ENCODE peak calls at places on chromosome 7, in five cellular contexts. One of them, this sample, is unnamed.

GRCh38 chr7:149245244-149245643 is 5.8 kb downstream of the ZNF212 start:
- DNase-seq in Peyer's patch: no peak
- DNase-seq in HepG2: no peak
- DNase-seq in esophagus squamous epithelium: no peak
- DNase-seq in uterus: no peak
- DNase-seq in this sample: no peak

GRCh38 chr7:105493928-105494325 is 28.1 kb downstream of the PUS7 start:
- DNase-seq in Peyer's patch: no peak
- DNase-seq in HepG2: no peak
- DNase-seq in esophagus squamous epithelium: no peak
- DNase-seq in uterus: no peak
- DNase-seq in this sample: peak; percentile 61

GRCh38 chr7:24718977-24719491 is 38.2 kb downstream of the GSDME start:
- DNase-seq in esophagus squamous epithelium: no peak
- DNase-seq in HepG2: no peak
- DNase-seq in Peyer's patch: peak; percentile 72
- DNase-seq in uterus: no peak
- DNase-seq in this sample: no peak

GRCh38 chr7:111732923-111733322 is 170.6 kb upstream of the IMMP2L start:
- DNase-seq in HepG2: no peak
- DNase-seq in esophagus squamous epithelium: no peak
- DNase-seq in uterus: no peak
- DNase-seq in Peyer's patch: no peak
- DNase-seq in this sample: no peak

GRCh38 chr7:32072397-32072796 is 2.2 kb upstream of the PDE1C start:
- DNase-seq in Peyer's patch: no peak
- DNase-seq in uterus: no peak
- DNase-seq in esophagus squamous epithelium: no peak
- DNase-seq in HepG2: no peak
- DNase-seq in this sample: no peak

GRCh38 chr7:6619961-6620360 is 4.6 kb downstream of the ZNF853 start:
- DNase-seq in esophagus squamous epithelium: no peak
- DNase-seq in Peyer's patch: no peak
- DNase-seq in uterus: no peak
- DNase-seq in HepG2: no peak
- DNase-seq in this sample: no peak

GRCh38 chr7:79555571-79555970 is 102.1 kb upstream of the MAGI2 start:
- DNase-seq in HepG2: no peak
- DNase-seq in esophagus squamous epithelium: no peak
- DNase-seq in uterus: no peak
- DNase-seq in Peyer's patch: no peak
- DNase-seq in this sample: no peak

GRCh38 chr7:47217570-47218360 is 364.1 kb downstream of the TNS3 start:
- DNase-seq in Peyer's patch: no peak
- DNase-seq in uterus: no peak
- DNase-seq in esophagus squamous epithelium: no peak
- DNase-seq in HepG2: no peak
- DNase-seq in this sample: no peak

GRCh38 chr7:140342732-140343514 is 55.4 kb downstream of the SLC37A3 start:
- DNase-seq in Peyer's patch: peak; percentile 67
- DNase-seq in esophagus squamous epithelium: no peak
- DNase-seq in HepG2: peak; percentile 29
- DNase-seq in uterus: no peak
- DNase-seq in this sample: peak; percentile 31

GRCh38 chr7:50631639-50632038 is 66.4 kb upstream of the DDC start:
- DNase-seq in esophagus squamous epithelium: no peak
- DNase-seq in Peyer's patch: no peak
- DNase-seq in uterus: no peak
- DNase-seq in HepG2: no peak
- DNase-seq in this sample: no peak

GRCh38 chr7:66505531-66506451 is 122.9 kb upstream of the KCTD7 start:
- DNase-seq in Peyer's patch: peak; percentile 55
- DNase-seq in HepG2: no peak
- DNase-seq in uterus: peak; percentile 16
- DNase-seq in esophagus squamous epithelium: no peak
- DNase-seq in this sample: peak; percentile 33

GRCh38 chr7:111089822-111090426 is 1.0 kb upstream of the LRRN3 start:
- DNase-seq in uterus: no peak
- DNase-seq in HepG2: peak; percentile 40
- DNase-seq in Peyer's patch: no peak
- DNase-seq in esophagus squamous epithelium: no peak
- DNase-seq in this sample: no peak

GRCh38 chr7:149873968-149874643 is at the start of gene ATP6V0E2:
- DNase-seq in uterus: no peak
- DNase-seq in esophagus squamous epithelium: no peak
- DNase-seq in HepG2: no peak
- DNase-seq in Peyer's patch: peak; percentile 62
- DNase-seq in this sample: no peak

GRCh38 chr7:130178251-130178650 is 27.0 kb downstream of the TMEM209 start:
- DNase-seq in Peyer's patch: no peak
- DNase-seq in HepG2: no peak
- DNase-seq in esophagus squamous epithelium: no peak
- DNase-seq in uterus: no peak
- DNase-seq in this sample: no peak

DNA sequence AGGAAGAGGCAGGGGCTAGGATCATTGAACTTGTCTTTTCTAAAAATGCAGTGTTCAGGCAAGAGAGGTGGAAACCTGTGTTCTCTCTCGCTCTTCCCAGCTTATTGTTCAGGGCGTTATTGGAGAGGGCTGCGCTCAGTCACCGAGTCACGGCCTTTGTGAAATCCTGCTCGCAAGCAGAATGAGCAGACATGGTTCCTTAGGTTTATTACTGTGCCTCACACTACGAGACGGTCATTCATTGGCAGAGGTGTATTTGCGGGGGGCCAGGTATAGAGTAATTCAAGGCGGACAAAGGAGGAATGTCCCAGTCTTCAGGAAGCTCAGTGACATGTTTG is 574 bp upstream of the PRKRIP1 start:
- DNase-seq in Peyer's patch: no peak
- DNase-seq in esophagus squamous epithelium: no peak
- DNase-seq in uterus: no peak
- DNase-seq in HepG2: no peak
- DNase-seq in this sample: no peak
- TF ChIP-seq POLR2A in Peyer's patch: no peak
- TF ChIP-seq POLR2A in esophagus squamous epithelium: no peak
- TF ChIP-seq POLR2A in uterus: no peak
- TF ChIP-seq POLR2A in HepG2: no peak
- TF ChIP-seq POLR2A in this sample: no peak

GRCh38 chr7:146683439-146683838 is 566.8 kb downstream of the CNTNAP2 start:
- DNase-seq in HepG2: no peak
- DNase-seq in esophagus squamous epithelium: no peak
- DNase-seq in uterus: no peak
- DNase-seq in Peyer's patch: no peak
- DNase-seq in this sample: no peak
- H3K27ac ChIP-seq in HepG2: no peak overlapping the region
- H3K27ac ChIP-seq in esophagus squamous epithelium: no peak overlapping the region
- H3K27ac ChIP-seq in uterus: no peak overlapping the region
- H3K27ac ChIP-seq in Peyer's patch: no peak overlapping the region
- H3K27ac ChIP-seq in this sample: no peak overlapping the region

DNA sequence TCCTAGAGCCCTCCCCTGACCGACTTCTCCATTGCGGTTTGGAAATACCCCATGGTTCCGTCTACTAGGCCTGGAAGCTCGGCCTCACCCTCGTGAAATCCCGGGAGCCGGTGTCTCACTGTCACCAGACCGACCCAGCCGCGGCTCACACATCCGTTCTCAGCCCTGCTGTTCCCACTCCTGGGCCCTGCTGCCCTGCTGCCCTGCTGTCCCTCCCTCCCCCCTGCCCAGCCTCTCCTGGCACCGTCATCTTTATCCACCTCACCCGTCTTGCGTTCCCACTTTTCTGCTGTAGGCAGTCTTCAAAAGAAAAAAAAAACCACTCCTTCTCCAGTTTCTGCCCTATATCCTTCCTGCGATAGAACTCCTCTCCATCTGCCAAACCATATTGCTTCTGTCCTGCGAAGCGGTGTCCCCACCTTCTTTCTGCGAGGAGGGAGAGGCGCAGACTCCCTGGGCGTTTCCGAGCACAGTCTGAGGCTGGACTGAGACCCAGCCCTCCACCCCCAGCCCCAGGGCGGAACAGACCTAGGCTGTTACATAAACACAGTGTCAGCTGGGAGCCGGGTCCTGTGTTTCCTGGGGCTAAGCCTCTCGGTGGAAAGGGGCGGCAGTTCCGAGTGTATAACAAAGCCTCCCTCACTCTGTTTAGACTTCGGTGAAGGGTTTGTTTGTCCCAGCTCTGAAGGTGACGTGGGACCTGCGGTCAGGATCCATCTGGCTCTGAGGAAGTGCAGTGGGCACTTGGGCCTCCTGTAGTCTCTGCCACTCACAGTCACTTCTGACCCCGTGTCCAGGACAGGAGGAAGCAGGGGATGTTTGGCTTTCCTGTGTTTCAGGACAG is 2.8 kb downstream of the AGAP3 start:
- DNase-seq in uterus: peak; percentile 65
- DNase-seq in HepG2: peak; percentile 73
- DNase-seq in esophagus squamous epithelium: peak; percentile 17
- DNase-seq in Peyer's patch: peak; percentile 67
- DNase-seq in this sample: peak; percentile 62
- TF ChIP-seq POLR2A in uterus: peak; percentile 35
- TF ChIP-seq POLR2A in HepG2: no peak
- TF ChIP-seq POLR2A in esophagus squamous epithelium: no peak
- TF ChIP-seq POLR2A in Peyer's patch: no peak
- TF ChIP-seq POLR2A in this sample: no peak

GRCh38 chr7:651032-651728 is 75.3 kb upstream of the DNAAF5 start:
- DNase-seq in uterus: no peak
- DNase-seq in esophagus squamous epithelium: no peak
- DNase-seq in HepG2: no peak
- DNase-seq in Peyer's patch: no peak
- DNase-seq in this sample: no peak
- H3K27ac ChIP-seq in uterus: no peak overlapping the region
- H3K27ac ChIP-seq in esophagus squamous epithelium: no peak overlapping the region
- H3K27ac ChIP-seq in HepG2: no peak overlapping the region
- H3K27ac ChIP-seq in Peyer's patch: no peak overlapping the region
- H3K27ac ChIP-seq in this sample: no peak overlapping the region

GRCh38 chr7:94376281-94376680 is 18.4 kb upstream of the COL1A2 start:
- DNase-seq in Peyer's patch: no peak
- DNase-seq in uterus: no peak
- DNase-seq in HepG2: no peak
- DNase-seq in esophagus squamous epithelium: no peak
- DNase-seq in this sample: no peak

GRCh38 chr7:94374721-94375120 is 20.0 kb upstream of the COL1A2 start:
- DNase-seq in HepG2: no peak
- DNase-seq in Peyer's patch: no peak
- DNase-seq in esophagus squamous epithelium: no peak
- DNase-seq in uterus: no peak
- DNase-seq in this sample: no peak

GRCh38 chr7:94375713-94376112 is 19.0 kb upstream of the COL1A2 start:
- DNase-seq in Peyer's patch: no peak
- DNase-seq in HepG2: no peak
- DNase-seq in uterus: peak; percentile 63
- DNase-seq in esophagus squamous epithelium: no peak
- DNase-seq in this sample: no peak

GRCh38 chr7:94375167-94375566 is 19.5 kb upstream of the COL1A2 start:
- DNase-seq in Peyer's patch: peak; percentile 50
- DNase-seq in esophagus squamous epithelium: no peak
- DNase-seq in uterus: peak; percentile 88
- DNase-seq in HepG2: no peak
- DNase-seq in this sample: no peak

DNA sequence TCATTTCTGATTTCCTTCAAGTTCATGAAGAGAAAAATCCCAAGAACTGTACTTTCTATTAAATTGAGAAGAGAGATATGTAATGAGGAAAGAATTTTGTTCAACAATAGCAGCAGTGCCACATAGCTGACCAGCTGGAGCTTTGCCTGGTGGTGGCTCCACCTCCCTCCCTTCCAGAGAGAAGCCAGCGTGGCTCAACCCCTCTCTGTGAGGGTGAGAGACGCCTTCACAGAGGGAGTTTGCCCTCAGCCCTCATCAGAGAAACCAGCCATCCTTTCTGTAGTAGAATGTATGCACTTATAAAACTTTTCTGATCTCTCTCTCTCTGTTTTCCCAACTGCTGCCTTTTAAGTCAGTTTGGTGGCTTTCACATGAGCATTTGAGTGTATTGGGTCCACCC is 20.5 kb upstream of the COL1A2 start:
- DNase-seq in Peyer's patch: peak; percentile 66
- DNase-seq in uterus: peak; percentile 79
- DNase-seq in esophagus squamous epithelium: no peak
- DNase-seq in HepG2: no peak
- DNase-seq in this sample: peak; percentile 36
- TF ChIP-seq POLR2A in Peyer's patch: no peak
- TF ChIP-seq POLR2A in uterus: peak; percentile 21
- TF ChIP-seq POLR2A in esophagus squamous epithelium: no peak
- TF ChIP-seq POLR2A in HepG2: no peak
- TF ChIP-seq POLR2A in this sample: no peak

GRCh38 chr7:22697897-22698645 is 28.9 kb upstream of the IL6 start:
- DNase-seq in esophagus squamous epithelium: no peak
- DNase-seq in uterus: no peak
- DNase-seq in HepG2: no peak
- DNase-seq in Peyer's patch: no peak
- DNase-seq in this sample: no peak

GRCh38 chr7:22697322-22697859 is 29.6 kb upstream of the IL6 start:
- DNase-seq in esophagus squamous epithelium: no peak
- DNase-seq in uterus: no peak
- DNase-seq in HepG2: no peak
- DNase-seq in Peyer's patch: no peak
- DNase-seq in this sample: no peak

GRCh38 chr7:22696672-22697071 is 30.3 kb upstream of the IL6 start:
- DNase-seq in uterus: no peak
- DNase-seq in Peyer's patch: no peak
- DNase-seq in esophagus squamous epithelium: no peak
- DNase-seq in HepG2: no peak
- DNase-seq in this sample: no peak

GRCh38 chr7:22700559-22701002 is 26.4 kb upstream of the IL6 start:
- DNase-seq in HepG2: no peak
- DNase-seq in uterus: no peak
- DNase-seq in esophagus squamous epithelium: no peak
- DNase-seq in Peyer's patch: no peak
- DNase-seq in this sample: no peak

GRCh38 chr7:22698762-22699161 is 28.2 kb upstream of the IL6 start:
- DNase-seq in uterus: no peak
- DNase-seq in Peyer's patch: no peak
- DNase-seq in esophagus squamous epithelium: no peak
- DNase-seq in HepG2: no peak
- DNase-seq in this sample: no peak
- H3K27ac ChIP-seq in uterus: no peak overlapping the region
- H3K27ac ChIP-seq in Peyer's patch: peak overlapping the region; percentile 44
- H3K27ac ChIP-seq in esophagus squamous epithelium: no peak overlapping the region
- H3K27ac ChIP-seq in HepG2: no peak overlapping the region
- H3K27ac ChIP-seq in this sample: no peak overlapping the region

GRCh38 chr7:75611557-75612178 is 119.5 kb downstream of the SPDYE5 start:
- DNase-seq in uterus: peak; percentile 69
- DNase-seq in Peyer's patch: peak; percentile 49
- DNase-seq in HepG2: peak; percentile 86
- DNase-seq in esophagus squamous epithelium: no peak
- DNase-seq in this sample: peak; percentile 86
- TF ChIP-seq POLR2A in uterus: no peak
- TF ChIP-seq POLR2A in Peyer's patch: no peak
- TF ChIP-seq POLR2A in HepG2: peak; percentile 79
- TF ChIP-seq POLR2A in esophagus squamous epithelium: no peak
- TF ChIP-seq POLR2A in this sample: no peak